ENCODE peak calls at places on chromosomes 13 and 19, in ten cellular contexts. N is activated CD8-positive, alpha-beta T cell treated with anti-CD3 and anti-CD28 coated beads for 36 hours; I is colonic mucosa; A is BE2C; Z is cardiac muscle cell; T is fibroblast of mammary gland; O is epithelial cell of esophagus; F is RWPE2; U is mesothelial cell of epicardium; L is cardiac fibroblast. K is an unnamed sample.

GRCh38 chr13:44918323-44919102 is 70.8 kb downstream of the NUFIP1 start:
- DNase-seq in I (peak; percentile 90), Z (peak; percentile 98), F (peak; percentile 84), A (peak; percentile 94), T (peak; percentile 97), U (peak; percentile 72), O (no peak), L (peak; percentile 95), N (peak; percentile 88), K (peak; percentile 81)

GRCh38 chr13:20151016-20151415 is 9.8 kb downstream of the GJA3 start:
- DNase-seq in N (no peak), I (no peak), O (no peak), F (no peak), U (no peak), T (no peak), A (no peak), L (no peak), Z (no peak), K (no peak)

GRCh38 chr19:38913958-38914357 is 2.0 kb upstream of the CCER2 start:
- DNase-seq in U (no peak), O (no peak), L (no peak), F (no peak), Z (no peak), N (no peak), I (no peak), A (no peak), T (no peak), K (no peak)

GRCh38 chr13:95660981-95661581 is 15.9 kb upstream of the DNAJC3 start:
- DNase-seq in F (no peak), N (peak; percentile 26), Z (peak; percentile 68), O (peak; percentile 57), I (no peak), L (peak; percentile 75), U (no peak), A (peak; percentile 64), T (peak; percentile 64), K (peak; percentile 27)

GRCh38 chr19:29547981-29548380 is 22.2 kb downstream of the VSTM2B start:
- DNase-seq in O (no peak), I (no peak), L (no peak), N (no peak), U (no peak), Z (no peak), A (no peak), T (no peak), F (no peak), K (no peak)

GRCh38 chr19:33175886-33176669 is 18.1 kb upstream of the LRP3 start:
- DNase-seq in Z (peak; percentile 47), U (no peak), O (peak; percentile 26), N (peak; percentile 21), T (peak; percentile 22), A (peak; percentile 62), L (no peak), I (no peak), F (no peak), K (no peak)

GRCh38 chr13:113837554-113838355 is 26.1 kb downstream of the GAS6 start:
- DNase-seq in O (peak; percentile 99), I (peak; percentile 86), L (peak; percentile 98), Z (peak; percentile 98), N (no peak), T (peak; percentile 99), U (no peak), F (peak; percentile 99), A (peak; percentile 90), K (no peak)

GRCh38 chr13:50613356-50613831 is 230.1 kb downstream of the DLEU7 start:
- DNase-seq in N (no peak), L (peak; percentile 12), U (no peak), I (no peak), Z (peak; percentile 42), A (no peak), T (peak; percentile 58), F (no peak), O (no peak), K (no peak)

GRCh38 chr13:66977156-66977555 is 253.0 kb downstream of the PCDH9 start:
- DNase-seq in I (no peak), T (peak; percentile 9), F (no peak), Z (no peak), A (no peak), N (no peak), U (no peak), O (peak; percentile 14), L (peak; percentile 12), K (no peak)

GRCh38 chr13:73058432-73058740 is 419 bp upstream of the KLF5 start:
- DNase-seq in L (no peak), O (no peak), T (no peak), Z (no peak), A (no peak), F (no peak), I (no peak), N (no peak), U (no peak), K (no peak)

DNA sequence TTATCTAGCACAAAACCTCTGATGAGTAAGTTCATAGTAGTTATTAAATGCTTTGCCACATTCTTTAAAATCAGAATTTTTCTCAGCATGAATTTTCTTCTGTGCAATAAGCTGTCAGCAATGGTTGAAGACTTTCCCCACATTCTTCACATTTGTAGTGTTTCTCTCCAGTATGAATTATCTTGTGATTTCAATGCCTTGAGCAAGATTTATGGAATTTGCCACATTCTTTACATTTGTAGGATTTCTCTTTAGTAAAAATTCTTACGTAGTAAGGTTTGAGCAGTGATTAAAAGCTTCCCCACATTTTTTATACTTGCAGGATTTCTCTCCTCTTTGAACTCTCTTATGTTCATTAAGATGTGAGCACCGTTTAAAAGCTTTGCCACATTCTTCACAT is 33.6 kb downstream of the ZNF682 start:
- DNase-seq in I (no peak), T (no peak), Z (no peak), F (no peak), N (no peak), U (no peak), A (no peak), O (no peak), L (no peak), K (no peak)
- TF ChIP-seq CTCF in I (no peak), T (no peak), Z (no peak), F (no peak), N (no peak), U (no peak), A (no peak), O (no peak), L (no peak), K (no peak)

DNA sequence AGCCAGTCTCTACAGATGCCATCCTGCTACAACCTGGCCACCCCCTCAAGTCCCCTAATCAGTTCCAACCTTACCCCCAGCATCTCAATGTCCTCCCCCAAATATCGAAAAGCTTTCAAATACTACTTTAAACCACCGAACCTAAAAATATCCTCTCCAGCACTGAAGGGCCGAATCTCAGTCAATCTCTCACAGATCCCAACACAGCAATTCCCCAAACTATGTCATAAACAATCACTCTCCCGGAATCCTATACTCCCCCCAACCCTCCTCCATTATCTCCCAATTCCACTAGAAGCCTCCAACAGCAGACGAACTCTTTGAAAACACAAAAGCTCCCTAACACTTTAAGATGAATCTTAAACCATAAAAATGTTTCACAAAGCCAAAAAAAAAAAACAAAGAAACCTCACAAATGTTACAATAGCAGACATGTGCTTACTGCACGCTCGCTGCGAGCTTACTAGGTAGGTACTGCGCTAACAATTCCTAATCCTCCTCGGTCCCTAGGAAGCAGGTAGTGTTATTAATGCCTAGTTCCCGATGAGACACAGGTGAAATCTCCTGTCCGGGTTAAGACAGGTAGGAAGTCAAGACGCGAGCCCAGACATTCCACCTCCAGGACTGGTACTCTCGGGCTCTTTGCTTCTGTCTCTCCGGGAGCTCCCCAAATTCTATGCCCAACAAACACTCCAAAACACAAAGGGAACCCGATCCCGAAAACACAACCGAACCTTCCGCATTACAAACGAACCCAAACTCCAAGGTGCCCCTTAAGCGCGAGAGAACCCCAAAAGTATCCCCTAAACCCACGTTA is 14.2 kb downstream of the FBXO46 start:
- DNase-seq in O (peak; percentile 51), I (peak; percentile 44), F (no peak), N (peak; percentile 19), U (no peak), T (peak; percentile 11), A (no peak), L (peak; percentile 38), Z (peak; percentile 46), K (no peak)
- TF ChIP-seq CTCF in O (no peak), I (no peak), F (no peak), N (no peak), U (no peak), T (no peak), A (no peak), L (no peak), Z (no peak), K (no peak)

GRCh38 chr13:21671793-21672680 is 1.2 kb downstream of the FGF9 start:
- DNase-seq in Z (no peak), N (no peak), O (no peak), L (no peak), A (no peak), T (no peak), F (no peak), I (no peak), U (no peak), K (no peak)

GRCh38 chr13:21674271-21675009 is 3.6 kb downstream of the FGF9 start:
- DNase-seq in U (no peak), O (no peak), A (no peak), T (no peak), F (no peak), N (peak; percentile 59), Z (no peak), L (no peak), I (peak; percentile 36), K (peak; percentile 30)

GRCh38 chr13:21672811-21673591 is 2.1 kb downstream of the FGF9 start:
- DNase-seq in U (no peak), O (no peak), F (no peak), T (no peak), Z (no peak), N (peak; percentile 28), I (peak; percentile 31), L (no peak), A (no peak), K (peak; percentile 14)

GRCh38 chr13:21675095-21676007 is 4.5 kb downstream of the FGF9 start:
- DNase-seq in I (peak; percentile 61), T (no peak), A (no peak), Z (no peak), L (no peak), F (no peak), U (no peak), N (peak; percentile 81), O (peak; percentile 31), K (peak; percentile 35)

DNA sequence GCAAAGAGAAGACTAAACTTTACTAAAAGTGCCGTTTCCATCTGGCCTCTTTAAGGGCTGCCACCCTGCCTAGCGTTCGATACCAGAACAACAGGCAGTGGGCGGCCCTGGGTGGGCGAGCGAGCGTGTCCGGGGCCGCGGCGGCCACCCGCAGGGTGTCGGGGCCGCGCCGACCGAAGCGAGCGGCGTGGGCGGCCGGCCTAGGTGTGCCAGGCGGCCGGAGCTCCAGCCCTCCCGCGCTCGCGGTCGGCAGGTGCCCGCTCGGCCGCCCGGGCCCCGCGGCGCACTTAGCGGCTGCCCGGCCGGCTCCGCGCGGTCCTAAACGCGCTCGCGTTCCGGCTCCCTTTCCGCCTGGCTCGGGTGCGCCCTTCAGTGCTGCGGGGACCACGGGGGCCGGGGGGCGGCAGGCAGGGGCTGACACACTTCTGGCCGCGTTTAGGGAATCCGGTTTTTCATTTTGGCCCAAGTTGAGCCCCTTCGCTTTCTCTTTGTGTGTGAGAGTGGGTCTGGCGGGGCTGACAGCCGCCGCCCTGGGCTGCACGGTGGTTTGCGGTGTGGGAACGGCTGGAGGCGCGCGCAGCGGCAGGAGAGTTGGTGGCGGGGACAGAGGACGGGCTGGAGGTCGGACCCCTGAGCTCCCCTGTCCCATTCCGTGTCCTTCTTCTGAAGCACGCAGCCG is 2.9 kb downstream of the FGF9 start:
- DNase-seq in N (peak; percentile 51), L (peak; percentile 35), Z (peak; percentile 38), A (peak; percentile 32), O (peak; percentile 66), F (no peak), I (peak; percentile 56), T (no peak), U (no peak), K (peak; percentile 71)
- TF ChIP-seq CTCF in N (no peak), L (no peak), Z (no peak), A (no peak), O (peak; percentile 13), F (no peak), I (no peak), T (no peak), U (no peak), K (no peak)

GRCh38 chr19:48362716-48363499 is 832 bp downstream of the TMEM143 start:
- DNase-seq in F (peak; percentile 98), O (peak; percentile 98), N (peak; percentile 93), T (peak; percentile 89), I (peak; percentile 95), Z (peak; percentile 98), A (peak; percentile 97), L (peak; percentile 94), U (peak; percentile 92), K (peak; percentile 89)
- TF ChIP-seq CTCF in F (no peak), O (peak; percentile 19), N (no peak), T (no peak), I (no peak), Z (no peak), A (no peak), L (no peak), U (no peak), K (no peak)

K was measured in GM10248.